ENCODE peak calls at places on chromosomes 12 and 14, in four cellular contexts. W is A549, T is GM04504, J is heart right ventricle. Q is an unnamed sample.

GRCh38 chr14:24612186-24612585 is 2.7 kb upstream of the GZMH start:
- DNase-seq in W (no peak), T (no peak), J (no peak), Q (no peak)

GRCh38 chr14:71693373-71693772 is 238.9 kb upstream of the RGS6 start:
- DNase-seq in W (no peak), T (peak), J (no peak), Q (no peak)

GRCh38 chr12:105595440-105595839 is 264.9 kb downstream of the C12orf75 start:
- DNase-seq in W (no peak), T (no peak), J (no peak), Q (no peak)

GRCh38 chr14:70555890-70556289 is 21.1 kb upstream of the ADAM20 start:
- DNase-seq in W (no peak), T (peak), J (peak), Q (no peak)

GRCh38 chr14:90682615-90683014 is 133.6 kb downstream of the TTC7B start:
- DNase-seq in W (no peak), T (no peak), J (no peak), Q (no peak)

GRCh38 chr14:98370352-98370751 is 901.6 kb downstream of the BCL11B start:
- DNase-seq in W (no peak), T (no peak), J (no peak), Q (no peak)

GRCh38 chr12:100827901-100828520 is 33.4 kb downstream of the ANO4 start:
- DNase-seq in W (peak), T (no peak), J (no peak), Q (no peak)

GRCh38 chr12:127987199-127987901 is 279.6 kb upstream of the TMEM132C start:
- DNase-seq in W (no peak), T (peak), J (no peak), Q (peak)

GRCh38 chr14:39232554-39233415 is 930 bp upstream of the MIA2 start:
- DNase-seq in W (peak), T (peak), J (no peak), Q (no peak)

GRCh38 chr14:51873221-51873893 is 12.9 kb downstream of the GNG2 start:
- DNase-seq in W (peak), T (peak), J (no peak), Q (peak)

GRCh38 chr12:87157791-87158190 is 871.4 kb downstream of the C12orf50 start:
- DNase-seq in W (peak), T (no peak), J (no peak), Q (peak)

GRCh38 chr14:88322505-88323085 is 474 bp downstream of the KCNK10 start:
- DNase-seq in W (no peak), T (no peak), J (no peak), Q (no peak)

GRCh38 chr12:101946233-101946611 is 68.8 kb downstream of the DRAM1 start:
- DNase-seq in W (no peak), T (no peak), J (no peak), Q (no peak)

GRCh38 chr14:30988509-30988908 is 36.9 kb upstream of the AP4S1 start:
- DNase-seq in W (no peak), T (no peak), J (no peak), Q (no peak)

GRCh38 chr12:3538691-3539030 is 47.7 kb downstream of the PRMT8 start:
- DNase-seq in W (no peak), T (no peak), J (no peak), Q (no peak)

GRCh38 chr12:122204829-122205589 is 1.5 kb downstream of the B3GNT4 start:
- DNase-seq in W (no peak), T (no peak), J (no peak), Q (no peak)

GRCh38 chr14:88184956-88185355 is 138.1 kb downstream of the KCNK10 start:
- DNase-seq in W (no peak), T (no peak), J (no peak), Q (no peak)

GRCh38 chr14:68506645-68507405 is 286.0 kb downstream of the ZFP36L1 start:
- DNase-seq in W (no peak), T (no peak), J (no peak), Q (no peak)

GRCh38 chr14:34064349-34064748 is 113.5 kb upstream of the EGLN3 start:
- DNase-seq in W (no peak), T (peak), J (peak), Q (no peak)

GRCh38 chr14:102222751-102223150 is 82.2 kb downstream of the MOK start:
- DNase-seq in W (no peak), T (no peak), J (no peak), Q (no peak)

GRCh38 chr14:105931808-105932483 is 405.6 kb downstream of the TMEM121 start:
- DNase-seq in W (peak), T (no peak), J (no peak), Q (no peak)

GRCh38 chr12:14993537-14994266 is 20.9 kb downstream of the PDE6H start:
- DNase-seq in W (peak), T (no peak), J (no peak), Q (peak)

GRCh38 chr12:52010152-52010622 is 3.4 kb downstream of the TAMALIN start:
- DNase-seq in W (no peak), T (no peak), J (peak), Q (no peak)

GRCh38 chr14:74572829-74573360 is 39.1 kb downstream of the LTBP2 start:
- DNase-seq in W (no peak), T (no peak), J (no peak), Q (no peak)

Q was measured in H54.